ENCODE peak calls at places on chromosomes 16 and 17, in nine cellular contexts. One of them, this sample, is unnamed.
A peak's percentile ranks its signal among the peaks of the same experiment; 100 is the strongest.

GRCh38 chr16:66899945-66900688 is 18.6 kb downstream of the CDH16 start:
- DNase-seq in stimulated activated CD8-positive, alpha-beta memory T cell treated with anti-CD3 and anti-CD28 coated beads, Interleukin-15, amount 100 ng/mL, for 48 hours: no peak
- DNase-seq in suprapubic skin: no peak
- DNase-seq in aorta: peak; percentile 86
- DNase-seq in Caco-2: peak; percentile 84
- DNase-seq in KG1: no peak
- DNase-seq in globus pallidus: no peak
- DNase-seq in GM12892: no peak
- DNase-seq in AG09309: no peak
- DNase-seq in this sample: peak; percentile 67

GRCh38 chr16:70565053-70565452 is 41.4 kb downstream of the SF3B3 start:
- DNase-seq in stimulated activated CD8-positive, alpha-beta memory T cell treated with anti-CD3 and anti-CD28 coated beads, Interleukin-15, amount 100 ng/mL, for 48 hours: no peak
- DNase-seq in suprapubic skin: no peak
- DNase-seq in aorta: no peak
- DNase-seq in Caco-2: no peak
- DNase-seq in KG1: no peak
- DNase-seq in globus pallidus: peak; percentile 36
- DNase-seq in GM12892: no peak
- DNase-seq in AG09309: no peak
- DNase-seq in this sample: no peak

GRCh38 chr17:2612630-2613029 is 19.2 kb downstream of the PAFAH1B1 start:
- DNase-seq in stimulated activated CD8-positive, alpha-beta memory T cell treated with anti-CD3 and anti-CD28 coated beads, Interleukin-15, amount 100 ng/mL, for 48 hours: no peak
- DNase-seq in suprapubic skin: no peak
- DNase-seq in aorta: peak; percentile 24
- DNase-seq in Caco-2: no peak
- DNase-seq in KG1: no peak
- DNase-seq in globus pallidus: no peak
- DNase-seq in GM12892: no peak
- DNase-seq in AG09309: no peak
- DNase-seq in this sample: no peak

GRCh38 chr17:3762922-3763776 is 37.8 kb downstream of the ITGAE start:
- DNase-seq in stimulated activated CD8-positive, alpha-beta memory T cell treated with anti-CD3 and anti-CD28 coated beads, Interleukin-15, amount 100 ng/mL, for 48 hours: peak; percentile 41
- DNase-seq in suprapubic skin: no peak
- DNase-seq in aorta: no peak
- DNase-seq in Caco-2: no peak
- DNase-seq in KG1: no peak
- DNase-seq in globus pallidus: no peak
- DNase-seq in GM12892: no peak
- DNase-seq in AG09309: no peak
- DNase-seq in this sample: no peak

GRCh38 chr16:79317026-79317425 is 283.5 kb downstream of the MAF start:
- DNase-seq in stimulated activated CD8-positive, alpha-beta memory T cell treated with anti-CD3 and anti-CD28 coated beads, Interleukin-15, amount 100 ng/mL, for 48 hours: no peak
- DNase-seq in suprapubic skin: no peak
- DNase-seq in aorta: no peak
- DNase-seq in Caco-2: no peak
- DNase-seq in KG1: no peak
- DNase-seq in globus pallidus: no peak
- DNase-seq in GM12892: no peak
- DNase-seq in AG09309: no peak
- DNase-seq in this sample: no peak

GRCh38 chr16:24077989-24078388 is 178.1 kb upstream of the CACNG3 start:
- DNase-seq in stimulated activated CD8-positive, alpha-beta memory T cell treated with anti-CD3 and anti-CD28 coated beads, Interleukin-15, amount 100 ng/mL, for 48 hours: no peak
- DNase-seq in suprapubic skin: no peak
- DNase-seq in aorta: no peak
- DNase-seq in Caco-2: no peak
- DNase-seq in KG1: no peak
- DNase-seq in globus pallidus: no peak
- DNase-seq in GM12892: no peak
- DNase-seq in AG09309: no peak
- DNase-seq in this sample: no peak

GRCh38 chr16:30122621-30123160 is 329 bp downstream of the MAPK3 start:
- DNase-seq in stimulated activated CD8-positive, alpha-beta memory T cell treated with anti-CD3 and anti-CD28 coated beads, Interleukin-15, amount 100 ng/mL, for 48 hours: no peak
- DNase-seq in suprapubic skin: peak; percentile 73
- DNase-seq in aorta: no peak
- DNase-seq in Caco-2: peak; percentile 48
- DNase-seq in KG1: no peak
- DNase-seq in globus pallidus: peak; percentile 33
- DNase-seq in GM12892: no peak
- DNase-seq in AG09309: no peak
- DNase-seq in this sample: no peak

GRCh38 chr16:81560979-81561657 is 116.5 kb downstream of the CMIP start:
- DNase-seq in stimulated activated CD8-positive, alpha-beta memory T cell treated with anti-CD3 and anti-CD28 coated beads, Interleukin-15, amount 100 ng/mL, for 48 hours: no peak
- DNase-seq in suprapubic skin: no peak
- DNase-seq in aorta: no peak
- DNase-seq in Caco-2: no peak
- DNase-seq in KG1: no peak
- DNase-seq in globus pallidus: no peak
- DNase-seq in GM12892: no peak
- DNase-seq in AG09309: no peak
- DNase-seq in this sample: peak; percentile 68

GRCh38 chr16:3198334-3199072 is 10.5 kb downstream of the OR1F1 start:
- DNase-seq in stimulated activated CD8-positive, alpha-beta memory T cell treated with anti-CD3 and anti-CD28 coated beads, Interleukin-15, amount 100 ng/mL, for 48 hours: no peak
- DNase-seq in suprapubic skin: no peak
- DNase-seq in aorta: no peak
- DNase-seq in Caco-2: no peak
- DNase-seq in KG1: no peak
- DNase-seq in globus pallidus: no peak
- DNase-seq in GM12892: no peak
- DNase-seq in AG09309: no peak
- DNase-seq in this sample: no peak

GRCh38 chr17:37446027-37446426 is 39.3 kb downstream of the TADA2A start:
- DNase-seq in stimulated activated CD8-positive, alpha-beta memory T cell treated with anti-CD3 and anti-CD28 coated beads, Interleukin-15, amount 100 ng/mL, for 48 hours: no peak
- DNase-seq in suprapubic skin: no peak
- DNase-seq in aorta: no peak
- DNase-seq in Caco-2: no peak
- DNase-seq in KG1: no peak
- DNase-seq in globus pallidus: no peak
- DNase-seq in GM12892: no peak
- DNase-seq in AG09309: no peak
- DNase-seq in this sample: peak; percentile 88

GRCh38 chr17:63350364-63350763 is 95.7 kb downstream of the CYB561 start:
- DNase-seq in stimulated activated CD8-positive, alpha-beta memory T cell treated with anti-CD3 and anti-CD28 coated beads, Interleukin-15, amount 100 ng/mL, for 48 hours: no peak
- DNase-seq in suprapubic skin: no peak
- DNase-seq in aorta: no peak
- DNase-seq in Caco-2: no peak
- DNase-seq in KG1: no peak
- DNase-seq in globus pallidus: no peak
- DNase-seq in GM12892: no peak
- DNase-seq in AG09309: no peak
- DNase-seq in this sample: no peak

GRCh38 chr16:31532120-31532519 is 4.4 kb downstream of the AHSP start:
- DNase-seq in stimulated activated CD8-positive, alpha-beta memory T cell treated with anti-CD3 and anti-CD28 coated beads, Interleukin-15, amount 100 ng/mL, for 48 hours: no peak
- DNase-seq in suprapubic skin: no peak
- DNase-seq in aorta: no peak
- DNase-seq in Caco-2: no peak
- DNase-seq in KG1: no peak
- DNase-seq in globus pallidus: no peak
- DNase-seq in GM12892: no peak
- DNase-seq in AG09309: no peak
- DNase-seq in this sample: no peak

GRCh38 chr17:50261051-50261915 is 13.0 kb upstream of the TMEM92 start:
- DNase-seq in stimulated activated CD8-positive, alpha-beta memory T cell treated with anti-CD3 and anti-CD28 coated beads, Interleukin-15, amount 100 ng/mL, for 48 hours: no peak
- DNase-seq in suprapubic skin: peak; percentile 50
- DNase-seq in aorta: peak; percentile 19
- DNase-seq in Caco-2: peak; percentile 45
- DNase-seq in KG1: no peak
- DNase-seq in globus pallidus: no peak
- DNase-seq in GM12892: peak; percentile 12
- DNase-seq in AG09309: no peak
- DNase-seq in this sample: no peak

GRCh38 chr16:48542020-48542473 is 67.9 kb downstream of the N4BP1 start:
- DNase-seq in stimulated activated CD8-positive, alpha-beta memory T cell treated with anti-CD3 and anti-CD28 coated beads, Interleukin-15, amount 100 ng/mL, for 48 hours: no peak
- DNase-seq in suprapubic skin: peak; percentile 76
- DNase-seq in aorta: peak; percentile 88
- DNase-seq in Caco-2: no peak
- DNase-seq in KG1: no peak
- DNase-seq in globus pallidus: peak; percentile 82
- DNase-seq in GM12892: no peak
- DNase-seq in AG09309: no peak
- DNase-seq in this sample: no peak

GRCh38 chr17:68196394-68197090 is 51.3 kb upstream of the AMZ2 start:
- DNase-seq in stimulated activated CD8-positive, alpha-beta memory T cell treated with anti-CD3 and anti-CD28 coated beads, Interleukin-15, amount 100 ng/mL, for 48 hours: no peak
- DNase-seq in suprapubic skin: peak; percentile 63
- DNase-seq in aorta: no peak
- DNase-seq in Caco-2: no peak
- DNase-seq in KG1: no peak
- DNase-seq in globus pallidus: no peak
- DNase-seq in GM12892: no peak
- DNase-seq in AG09309: no peak
- DNase-seq in this sample: no peak

GRCh38 chr16:19583665-19584300 is 28.3 kb downstream of the VPS35L start:
- DNase-seq in stimulated activated CD8-positive, alpha-beta memory T cell treated with anti-CD3 and anti-CD28 coated beads, Interleukin-15, amount 100 ng/mL, for 48 hours: no peak
- DNase-seq in suprapubic skin: no peak
- DNase-seq in aorta: no peak
- DNase-seq in Caco-2: no peak
- DNase-seq in KG1: no peak
- DNase-seq in globus pallidus: peak; percentile 69
- DNase-seq in GM12892: no peak
- DNase-seq in AG09309: no peak
- DNase-seq in this sample: peak; percentile 48

GRCh38 chr16:31879937-31880321 is 6.3 kb downstream of the ZNF267 start:
- DNase-seq in stimulated activated CD8-positive, alpha-beta memory T cell treated with anti-CD3 and anti-CD28 coated beads, Interleukin-15, amount 100 ng/mL, for 48 hours: no peak
- DNase-seq in suprapubic skin: no peak
- DNase-seq in aorta: no peak
- DNase-seq in Caco-2: no peak
- DNase-seq in KG1: no peak
- DNase-seq in globus pallidus: no peak
- DNase-seq in GM12892: no peak
- DNase-seq in AG09309: no peak
- DNase-seq in this sample: no peak

GRCh38 chr17:68906638-68907037 is 48.6 kb downstream of the ABCA8 start:
- DNase-seq in stimulated activated CD8-positive, alpha-beta memory T cell treated with anti-CD3 and anti-CD28 coated beads, Interleukin-15, amount 100 ng/mL, for 48 hours: no peak
- DNase-seq in suprapubic skin: no peak
- DNase-seq in aorta: no peak
- DNase-seq in Caco-2: no peak
- DNase-seq in KG1: no peak
- DNase-seq in globus pallidus: peak; percentile 68
- DNase-seq in GM12892: no peak
- DNase-seq in AG09309: no peak
- DNase-seq in this sample: no peak

GRCh38 chr17:35144840-35145239 is 2.7 kb upstream of the NLE1 start:
- DNase-seq in stimulated activated CD8-positive, alpha-beta memory T cell treated with anti-CD3 and anti-CD28 coated beads, Interleukin-15, amount 100 ng/mL, for 48 hours: no peak
- DNase-seq in suprapubic skin: no peak
- DNase-seq in aorta: no peak
- DNase-seq in Caco-2: no peak
- DNase-seq in KG1: no peak
- DNase-seq in globus pallidus: no peak
- DNase-seq in GM12892: no peak
- DNase-seq in AG09309: no peak
- DNase-seq in this sample: no peak

GRCh38 chr17:81067331-81067730 is 32.4 kb downstream of the BAIAP2 start:
- DNase-seq in stimulated activated CD8-positive, alpha-beta memory T cell treated with anti-CD3 and anti-CD28 coated beads, Interleukin-15, amount 100 ng/mL, for 48 hours: no peak
- DNase-seq in suprapubic skin: no peak
- DNase-seq in aorta: no peak
- DNase-seq in Caco-2: no peak
- DNase-seq in KG1: no peak
- DNase-seq in globus pallidus: no peak
- DNase-seq in GM12892: no peak
- DNase-seq in AG09309: no peak
- DNase-seq in this sample: no peak

GRCh38 chr16:50102046-50102756 is 36.4 kb downstream of the HEATR3 start:
- DNase-seq in stimulated activated CD8-positive, alpha-beta memory T cell treated with anti-CD3 and anti-CD28 coated beads, Interleukin-15, amount 100 ng/mL, for 48 hours: no peak
- DNase-seq in suprapubic skin: no peak
- DNase-seq in aorta: no peak
- DNase-seq in Caco-2: no peak
- DNase-seq in KG1: no peak
- DNase-seq in globus pallidus: no peak
- DNase-seq in GM12892: no peak
- DNase-seq in AG09309: peak; percentile 42
- DNase-seq in this sample: peak; percentile 16

GRCh38 chr17:41823580-41823979 is 10.8 kb downstream of the FKBP10 start:
- DNase-seq in stimulated activated CD8-positive, alpha-beta memory T cell treated with anti-CD3 and anti-CD28 coated beads, Interleukin-15, amount 100 ng/mL, for 48 hours: no peak
- DNase-seq in suprapubic skin: no peak
- DNase-seq in aorta: no peak
- DNase-seq in Caco-2: no peak
- DNase-seq in KG1: no peak
- DNase-seq in globus pallidus: no peak
- DNase-seq in GM12892: no peak
- DNase-seq in AG09309: no peak
- DNase-seq in this sample: no peak

GRCh38 chr17:7842950-7843535 is 9.0 kb downstream of the KDM6B start:
- DNase-seq in stimulated activated CD8-positive, alpha-beta memory T cell treated with anti-CD3 and anti-CD28 coated beads, Interleukin-15, amount 100 ng/mL, for 48 hours: no peak
- DNase-seq in suprapubic skin: peak; percentile 94
- DNase-seq in aorta: peak; percentile 90
- DNase-seq in Caco-2: no peak
- DNase-seq in KG1: peak; percentile 43
- DNase-seq in globus pallidus: peak; percentile 67
- DNase-seq in GM12892: no peak
- DNase-seq in AG09309: no peak
- DNase-seq in this sample: no peak

GRCh38 chr16:86087011-86087453 is 188.1 kb downstream of the IRF8 start:
- DNase-seq in stimulated activated CD8-positive, alpha-beta memory T cell treated with anti-CD3 and anti-CD28 coated beads, Interleukin-15, amount 100 ng/mL, for 48 hours: no peak
- DNase-seq in suprapubic skin: peak; percentile 40
- DNase-seq in aorta: no peak
- DNase-seq in Caco-2: peak; percentile 16
- DNase-seq in KG1: no peak
- DNase-seq in globus pallidus: no peak
- DNase-seq in GM12892: no peak
- DNase-seq in AG09309: no peak
- DNase-seq in this sample: no peak

GRCh38 chr17:38434178-38434665 is 6.0 kb downstream of the ARHGAP23 start:
- DNase-seq in stimulated activated CD8-positive, alpha-beta memory T cell treated with anti-CD3 and anti-CD28 coated beads, Interleukin-15, amount 100 ng/mL, for 48 hours: no peak
- DNase-seq in suprapubic skin: no peak
- DNase-seq in aorta: no peak
- DNase-seq in Caco-2: no peak
- DNase-seq in KG1: no peak
- DNase-seq in globus pallidus: peak; percentile 68
- DNase-seq in GM12892: no peak
- DNase-seq in AG09309: no peak
- DNase-seq in this sample: no peak

GRCh38 chr16:4200781-4201137 is 41.1 kb downstream of the SRL start:
- DNase-seq in stimulated activated CD8-positive, alpha-beta memory T cell treated with anti-CD3 and anti-CD28 coated beads, Interleukin-15, amount 100 ng/mL, for 48 hours: no peak
- DNase-seq in suprapubic skin: no peak
- DNase-seq in aorta: no peak
- DNase-seq in Caco-2: no peak
- DNase-seq in KG1: no peak
- DNase-seq in globus pallidus: no peak
- DNase-seq in GM12892: no peak
- DNase-seq in AG09309: no peak
- DNase-seq in this sample: no peak

GRCh38 chr16:85799497-85800320 is at the start of the genes COX4I1 and EMC8:
- DNase-seq in stimulated activated CD8-positive, alpha-beta memory T cell treated with anti-CD3 and anti-CD28 coated beads, Interleukin-15, amount 100 ng/mL, for 48 hours: peak; percentile 93
- DNase-seq in suprapubic skin: peak; percentile 95
- DNase-seq in aorta: peak; percentile 97
- DNase-seq in Caco-2: peak; percentile 96
- DNase-seq in KG1: peak; percentile 80
- DNase-seq in globus pallidus: peak; percentile 90
- DNase-seq in GM12892: peak; percentile 93
- DNase-seq in AG09309: peak; percentile 69
- DNase-seq in this sample: peak; percentile 82

GRCh38 chr16:25009822-25010221 is 5.3 kb downstream of the ARHGAP17 start:
- DNase-seq in stimulated activated CD8-positive, alpha-beta memory T cell treated with anti-CD3 and anti-CD28 coated beads, Interleukin-15, amount 100 ng/mL, for 48 hours: no peak
- DNase-seq in suprapubic skin: peak; percentile 34
- DNase-seq in aorta: peak; percentile 78
- DNase-seq in Caco-2: no peak
- DNase-seq in KG1: peak; percentile 16
- DNase-seq in globus pallidus: no peak
- DNase-seq in GM12892: no peak
- DNase-seq in AG09309: no peak
- DNase-seq in this sample: no peak

GRCh38 chr17:51165680-51166197 is 472 bp upstream of the NME2 start:
- DNase-seq in stimulated activated CD8-positive, alpha-beta memory T cell treated with anti-CD3 and anti-CD28 coated beads, Interleukin-15, amount 100 ng/mL, for 48 hours: no peak
- DNase-seq in suprapubic skin: peak; percentile 73
- DNase-seq in aorta: peak; percentile 57
- DNase-seq in Caco-2: peak; percentile 46
- DNase-seq in KG1: no peak
- DNase-seq in globus pallidus: no peak
- DNase-seq in GM12892: no peak
- DNase-seq in AG09309: no peak
- DNase-seq in this sample: no peak

GRCh38 chr16:82119405-82119804 is 50.6 kb downstream of the MPHOSPH6 start:
- DNase-seq in stimulated activated CD8-positive, alpha-beta memory T cell treated with anti-CD3 and anti-CD28 coated beads, Interleukin-15, amount 100 ng/mL, for 48 hours: no peak
- DNase-seq in suprapubic skin: no peak
- DNase-seq in aorta: no peak
- DNase-seq in Caco-2: no peak
- DNase-seq in KG1: no peak
- DNase-seq in globus pallidus: no peak
- DNase-seq in GM12892: no peak
- DNase-seq in AG09309: no peak
- DNase-seq in this sample: no peak

GRCh38 chr16:57985204-57986121 is 14.5 kb upstream of the CNGB1 start:
- DNase-seq in stimulated activated CD8-positive, alpha-beta memory T cell treated with anti-CD3 and anti-CD28 coated beads, Interleukin-15, amount 100 ng/mL, for 48 hours: no peak
- DNase-seq in suprapubic skin: peak; percentile 74
- DNase-seq in aorta: no peak
- DNase-seq in Caco-2: peak; percentile 34
- DNase-seq in KG1: no peak
- DNase-seq in globus pallidus: no peak
- DNase-seq in GM12892: peak; percentile 42
- DNase-seq in AG09309: no peak
- DNase-seq in this sample: no peak